ENCODE peak calls at places on chromosomes 16 and 17, in five cellular contexts. L is osteoblast, U is fibroblast of lung, T is sigmoid colon, A is stomach. F is an unnamed sample.
A peak's percentile ranks its signal among the peaks of the same experiment; 100 is the strongest.

GRCh38 chr17:345992-346785 is 6.4 kb downstream of the RPH3AL start:
- DNase-seq in L (peak; percentile 60), U (no peak), T (no peak), A (no peak), F (no peak)

GRCh38 chr17:12342161-12342560 is 321.5 kb downstream of the MAP2K4 start:
- DNase-seq in L (no peak), U (no peak), T (no peak), A (no peak), F (no peak)

GRCh38 chr17:68595496-68595895 is 5.7 kb downstream of the FAM20A start:
- DNase-seq in L (peak; percentile 30), U (no peak), T (no peak), A (no peak), F (no peak)

GRCh38 chr17:36496018-36496789 is 9.7 kb downstream of the ZNHIT3 start:
- DNase-seq in L (no peak), U (peak; percentile 10), T (peak; percentile 40), A (no peak), F (no peak)

GRCh38 chr17:46191332-46192210 is 1.7 kb downstream of the KANSL1 start:
- DNase-seq in L (peak; percentile 95), U (peak; percentile 35), T (no peak), A (no peak), F (no peak)

GRCh38 chr16:30927789-30928378 is 4.5 kb downstream of the FBXL19 start:
- DNase-seq in L (peak; percentile 95), U (peak; percentile 39), T (no peak), A (no peak), F (no peak)

GRCh38 chr16:19718624-19718965 is 524 bp downstream of the IQCK start:
- DNase-seq in L (peak; percentile 83), U (peak; percentile 30), T (no peak), A (no peak), F (no peak)

GRCh38 chr16:23537390-23537789 is 19.8 kb downstream of the EARS2 start:
- DNase-seq in L (no peak), U (no peak), T (no peak), A (no peak), F (no peak)

GRCh38 chr17:2090804-2091534 is 36.1 kb downstream of the HIC1 start:
- DNase-seq in L (peak; percentile 97), U (peak; percentile 98), T (peak; percentile 90), A (no peak), F (no peak)

GRCh38 chr16:83215417-83216001 is 588.7 kb downstream of the CDH13 start:
- DNase-seq in L (peak; percentile 73), U (peak; percentile 17), T (no peak), A (peak; percentile 39), F (peak; percentile 3)

GRCh38 chr16:57898961-57899360 is 72.0 kb downstream of the CNGB1 start:
- DNase-seq in L (no peak), U (no peak), T (no peak), A (no peak), F (no peak)

GRCh38 chr17:4833941-4834501 is 881 bp downstream of the MINK1 start:
- DNase-seq in L (peak; percentile 81), U (peak; percentile 52), T (peak; percentile 68), A (no peak), F (no peak)

GRCh38 chr17:81312624-81313325 is 17.7 kb upstream of the SLC38A10 start:
- DNase-seq in L (no peak), U (no peak), T (no peak), A (no peak), F (no peak)

GRCh38 chr17:82239926-82240505 is 11.2 kb downstream of the SLC16A3 start:
- DNase-seq in L (peak; percentile 87), U (no peak), T (peak; percentile 66), A (no peak), F (no peak)

GRCh38 chr17:66614469-66614868 is 220.4 kb upstream of the CACNG5 start:
- DNase-seq in L (no peak), U (no peak), T (no peak), A (no peak), F (no peak)

GRCh38 chr16:2285731-2286191 is 17.8 kb upstream of the RNPS1 start:
- DNase-seq in L (peak; percentile 87), U (no peak), T (no peak), A (no peak), F (no peak)

GRCh38 chr16:4517812-4518211 is 20.8 kb downstream of the CDIP1 start:
- DNase-seq in L (peak; percentile 74), U (peak; percentile 26), T (no peak), A (no peak), F (no peak)

GRCh38 chr17:53227514-53227913 is 595.2 kb upstream of the KIF2B start:
- DNase-seq in L (no peak), U (no peak), T (no peak), A (no peak), F (no peak)

GRCh38 chr17:34626141-34626681 is 46.8 kb downstream of the TMEM132E start:
- DNase-seq in L (no peak), U (no peak), T (no peak), A (no peak), F (no peak)

GRCh38 chr17:56928586-56928985 is 14.7 kb upstream of the TRIM25 start:
- DNase-seq in L (no peak), U (no peak), T (no peak), A (no peak), F (no peak)
- H3K9me3 ChIP-seq in L (no peaks in the 10 kb centered on the region), U (no peaks in the 10 kb centered on the region), T (no peaks in the 10 kb centered on the region), A (peaks cover 13% of the 10 kb centered on the region), F (no peaks in the 10 kb centered on the region)

GRCh38 chr17:17021194-17021863 is 20.9 kb upstream of the MPRIP start:
- DNase-seq in L (peak; percentile 97), U (peak; percentile 70), T (no peak), A (peak; percentile 81), F (no peak)

GRCh38 chr17:17019891-17020456 is 22.3 kb upstream of the MPRIP start:
- DNase-seq in L (peak; percentile 23), U (no peak), T (no peak), A (no peak), F (no peak)

GRCh38 chr17:17022011-17022800 is 20.1 kb upstream of the MPRIP start:
- DNase-seq in L (peak; percentile 72), U (no peak), T (no peak), A (no peak), F (no peak)

GRCh38 chr17:17019430-17019762 is 22.9 kb upstream of the MPRIP start:
- DNase-seq in L (peak; percentile 74), U (no peak), T (no peak), A (no peak), F (no peak)

DNA sequence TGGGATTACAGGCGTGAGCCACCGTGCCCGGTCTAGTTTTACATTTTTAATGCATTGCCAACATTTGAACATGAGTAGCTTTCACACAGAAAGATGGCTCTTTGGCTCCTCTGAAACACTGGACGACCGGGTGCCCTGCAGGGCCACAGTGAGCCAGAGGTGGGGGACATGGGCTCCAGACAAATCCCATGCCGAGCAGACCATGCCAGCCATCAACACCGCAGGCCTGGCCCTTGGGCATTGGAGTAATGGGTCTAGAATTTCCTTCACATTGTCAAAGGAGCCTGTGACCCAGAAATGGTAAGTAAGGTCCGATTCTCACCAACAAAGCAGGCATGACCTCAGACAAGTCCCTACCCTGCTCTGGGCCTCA is 21.4 kb upstream of the MPRIP start:
- DNase-seq in L (no peak), U (no peak), T (no peak), A (no peak), F (no peak)
- H3K27ac ChIP-seq in L (peak overlapping the region; percentile 67), U (no peak overlapping the region), T (peak overlapping the region; percentile 52), A (peak overlapping the region; percentile 83), F (no peak overlapping the region)

GRCh38 chr17:8957721-8958120 is 7.8 kb downstream of the PIK3R5 start:
- DNase-seq in L (no peak), U (no peak), T (no peak), A (no peak), F (no peak)

GRCh38 chr17:8959312-8959918 is 6.1 kb downstream of the PIK3R5 start:
- DNase-seq in L (no peak), U (no peak), T (no peak), A (no peak), F (no peak)

GRCh38 chr17:8961861-8962260 is 3.6 kb downstream of the PIK3R5 start:
- DNase-seq in L (no peak), U (no peak), T (no peak), A (no peak), F (no peak)

GRCh38 chr17:8963017-8963416 is 2.5 kb downstream of the PIK3R5 start:
- DNase-seq in L (no peak), U (no peak), T (no peak), A (no peak), F (no peak)

DNA sequence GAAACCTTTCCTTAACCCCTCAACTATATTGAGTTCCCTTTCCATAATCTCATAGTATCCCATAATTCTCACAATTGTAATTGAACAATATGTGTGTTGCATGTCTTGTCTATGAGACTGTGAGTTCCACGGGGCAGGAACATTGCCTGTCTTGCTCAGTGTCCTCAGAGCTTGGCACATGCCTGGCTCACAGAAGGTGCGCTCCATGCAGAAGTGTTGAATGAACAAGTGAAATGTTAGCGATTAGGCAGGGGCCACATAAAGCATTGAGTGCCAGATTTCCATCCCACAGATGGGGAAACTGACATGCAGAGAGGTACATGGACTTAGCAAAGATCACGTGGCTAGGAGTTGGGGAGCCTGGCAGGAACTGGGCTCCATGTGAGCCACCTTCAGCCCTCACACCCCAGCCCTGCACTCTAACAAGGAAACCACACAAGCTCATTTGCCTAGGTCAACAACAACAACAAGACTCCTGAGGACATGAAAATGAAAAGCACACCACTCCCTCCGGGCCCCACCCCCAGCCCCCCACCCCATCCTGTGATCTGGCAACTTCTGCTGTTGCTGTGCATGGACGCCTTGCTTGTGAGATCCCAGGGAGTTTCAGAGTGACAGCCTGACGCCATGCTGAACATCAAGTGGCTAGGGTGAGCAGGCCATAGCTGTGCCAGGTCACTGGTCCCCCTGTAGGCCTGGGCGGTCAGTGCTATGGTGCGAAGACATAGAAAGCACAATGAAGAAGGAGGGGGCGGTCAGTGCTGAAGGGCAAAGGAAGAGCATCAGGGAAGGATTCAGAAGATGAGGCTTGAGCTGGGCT is 5.0 kb downstream of the PIK3R5 start:
- DNase-seq in L (no peak), U (no peak), T (no peak), A (no peak), F (no peak)
- TF ChIP-seq CTCF in L (no peak), U (no peak), T (no peak), A (no peak), F (no peak)

GRCh38 chr16:3413730-3414379 is 12.8 kb downstream of the ZNF174 start:
- DNase-seq in L (no peak), U (peak; percentile 3), T (no peak), A (no peak), F (no peak)

GRCh38 chr16:3408561-3409197 is 7.7 kb downstream of the ZNF174 start:
- DNase-seq in L (no peak), U (no peak), T (no peak), A (no peak), F (no peak)
- H3K9me3 ChIP-seq in L (peaks cover 34% of the 10 kb centered on the region), U (peaks cover 9% of the 10 kb centered on the region), T (peaks cover 64% of the 10 kb centered on the region), A (peaks cover 100% of the 10 kb centered on the region), F (peaks cover 93% of the 10 kb centered on the region)

DNA sequence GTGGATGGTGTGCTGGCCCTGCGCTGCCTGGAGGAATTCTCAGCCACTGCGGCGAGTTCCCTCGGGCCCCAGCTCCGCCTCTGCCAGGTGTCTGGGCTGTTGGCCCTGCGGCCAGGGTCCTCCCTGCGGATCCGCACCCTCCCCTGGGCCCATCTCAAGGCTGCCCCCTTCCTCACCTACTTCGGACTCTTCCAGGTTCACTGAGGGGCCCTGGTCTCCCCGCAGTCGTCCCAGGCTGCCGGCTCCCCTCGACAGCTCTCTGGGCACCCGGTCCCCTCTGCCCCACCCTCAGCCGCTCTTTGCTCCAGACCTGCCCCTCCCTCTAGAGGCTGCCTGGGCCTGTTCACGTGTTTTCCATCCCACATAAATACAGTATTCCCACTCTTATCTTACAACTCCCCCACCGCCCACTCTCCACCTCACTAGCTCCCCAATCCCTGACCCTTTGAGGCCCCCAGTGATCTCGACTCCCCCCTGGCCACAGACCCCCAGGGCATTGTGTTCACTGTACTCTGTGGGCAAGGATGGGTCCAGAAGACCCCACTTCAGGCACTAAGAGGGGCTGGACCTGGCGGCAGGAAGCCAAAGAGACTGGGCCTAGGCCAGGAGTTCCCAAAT is 1.3 kb upstream of the TNFSF13 start:
- DNase-seq in L (no peak), U (no peak), T (no peak), A (peak; percentile 38), F (no peak)
- H3K27ac ChIP-seq in L (no peak overlapping the region), U (no peak overlapping the region), T (peak overlapping the region; percentile 97), A (peak overlapping the region; percentile 97), F (no peak overlapping the region)

F was measured in CD4-positive, alpha-beta T cell.